ENCODE peak calls at places on chromosomes 3 and 15, in six cellular contexts. O is spleen; D is activated CD8-positive, alpha-beta memory T cell treated with anti-CD3 and anti-CD28 coated beads for 1 hour; C is NCI-H2029; V is CD8-positive, alpha-beta T cell; U is T-cell. P is an unnamed sample.

GRCh38 chr15:71252036-71252898 is 137.0 kb downstream of the THSD4 start:
- DNase-seq in O (no peak), D (no peak), C (no peak), V (no peak), U (no peak), P (no peak)

GRCh38 chr3:127446756-127447155 is 143.8 kb downstream of the TPRA1 start:
- DNase-seq in O (peak; percentile 19), D (no peak), C (no peak), V (no peak), U (no peak), P (no peak)

GRCh38 chr3:106345353-106346027 is 476.7 kb upstream of the CBLB start:
- DNase-seq in O (no peak), D (no peak), C (no peak), V (no peak), U (no peak), P (no peak)

GRCh38 chr3:63492464-63492863 is 160.0 kb upstream of the SNTN start:
- DNase-seq in O (no peak), D (no peak), C (no peak), V (no peak), U (no peak), P (no peak)

GRCh38 chr3:73324203-73325155 is 263.0 kb downstream of the EBLN2 start:
- DNase-seq in O (no peak), D (no peak), C (no peak), V (no peak), U (no peak), P (no peak)

GRCh38 chr3:16474304-16474703 is 39.2 kb downstream of the RFTN1 start:
- DNase-seq in O (no peak), D (no peak), C (no peak), V (no peak), U (no peak), P (no peak)

GRCh38 chr3:190101320-190102117 is 19.2 kb downstream of the P3H2 start:
- DNase-seq in O (no peak), D (no peak), C (no peak), V (no peak), U (no peak), P (no peak)

GRCh38 chr3:146165844-146166243 is 4.9 kb upstream of the PLOD2 start:
- DNase-seq in O (no peak), D (no peak), C (no peak), V (no peak), U (no peak), P (no peak)

GRCh38 chr3:107775958-107776357 is 253.2 kb downstream of the BBX start:
- DNase-seq in O (no peak), D (no peak), C (no peak), V (no peak), U (no peak), P (no peak)

GRCh38 chr3:141056716-141057115 is 5.6 kb downstream of the SPSB4 start:
- DNase-seq in O (no peak), D (no peak), C (no peak), V (no peak), U (no peak), P (no peak)

GRCh38 chr3:125591116-125591755 is 4.1 kb downstream of the OSBPL11 start:
- DNase-seq in O (no peak), D (no peak), C (no peak), V (no peak), U (no peak), P (no peak)

GRCh38 chr3:16101295-16102186 is 72.9 kb upstream of the GALNT15 start:
- DNase-seq in O (no peak), D (no peak), C (no peak), V (no peak), U (no peak), P (no peak)

P was measured in CD4-positive, alpha-beta memory T cell.